ENCODE peak calls at places on chromosome 17, in five cellular contexts. H is activated T-helper 1 cell treated with Interleukin-2 at 50 U/mL for 16 hours, N is keratinocyte, C is D341Med, K is COLO829. E is an unnamed sample.

GRCh38 chr17:35011671-35012216 is 31.4 kb downstream of the LIG3 start:
- DNase-seq in K (no peak), C (no peak), H (no peak), N (no peak), E (no peak)

GRCh38 chr17:47254403-47254943 is 846 bp downstream of the ITGB3 start:
- DNase-seq in K (no peak), N (no peak), C (no peak), H (no peak), E (no peak)

GRCh38 chr17:10471853-10472252 is 2.5 kb upstream of the MYH4 start:
- DNase-seq in N (no peak), C (no peak), H (no peak), K (no peak), E (no peak)

GRCh38 chr17:75684924-75685323 is 17.8 kb downstream of the SAP30BP start:
- DNase-seq in N (peak; percentile 95), H (no peak), K (no peak), C (no peak), E (no peak)

GRCh38 chr17:69947027-69947759 is 127.8 kb upstream of the KCNJ16 start:
- DNase-seq in N (no peak), H (no peak), K (no peak), C (no peak), E (no peak)

GRCh38 chr17:46772879-46773620 is 45.4 kb downstream of the WNT3 start:
- DNase-seq in H (no peak), C (peak; percentile 41), N (no peak), K (no peak), E (no peak)

GRCh38 chr17:81652901-81653771 is 3.2 kb downstream of the PDE6G start:
- DNase-seq in K (no peak), N (no peak), H (no peak), C (no peak), E (no peak)

GRCh38 chr17:58375216-58375615 is 23.2 kb upstream of the SUPT4H1 start:
- DNase-seq in N (no peak), K (no peak), H (no peak), C (no peak), E (no peak)

GRCh38 chr17:82876602-82877391 is 37.0 kb upstream of the ZNF750 start:
- DNase-seq in C (peak; percentile 77), K (peak; percentile 24), N (peak; percentile 33), H (no peak), E (no peak)

GRCh38 chr17:49749730-49750129 is 14.2 kb downstream of the FAM117A start:
- DNase-seq in H (no peak), C (no peak), N (no peak), K (no peak), E (no peak)

GRCh38 chr17:17780941-17781590 is 55.7 kb downstream of the SREBF1 start:
- DNase-seq in C (peak; percentile 52), H (no peak), K (no peak), N (no peak), E (peak; percentile 88)

GRCh38 chr17:47913050-47913449 is 17.0 kb downstream of the SP2 start:
- DNase-seq in H (no peak), C (no peak), K (no peak), N (no peak), E (no peak)

GRCh38 chr17:61495161-61495857 is 43.1 kb downstream of the TBX4 start:
- DNase-seq in K (peak; percentile 74), N (no peak), C (no peak), H (no peak), E (peak; percentile 69)

GRCh38 chr17:44014437-44015172 is at the start of gene TMEM101:
- DNase-seq in N (no peak), H (peak; percentile 77), C (peak; percentile 93), K (peak; percentile 99), E (peak; percentile 93)

E was measured in H54.